ENCODE peak calls at places on chromosomes 5 and 9, in four cellular contexts. E is nucleus accumbens, K is left cardiac atrium, W is gastrocnemius medialis. R is an unnamed sample.

GRCh38 chr5:107980923-107981748 is 310.4 kb upstream of the EFNA5 start:
- DNase-seq in K (no peak), W (no peak), E (no peak), R (no peak)

GRCh38 chr5:120314201-120314600 is 149.9 kb upstream of the PRR16 start:
- DNase-seq in K (no peak), W (no peak), E (no peak), R (no peak)

GRCh38 chr9:121736147-121736721 is 84.8 kb downstream of the DAB2IP start:
- DNase-seq in W (peak), E (no peak), K (peak), R (peak)

GRCh38 chr5:174668349-174668748 is 56.0 kb upstream of the MSX2 start:
- DNase-seq in W (no peak), E (no peak), K (no peak), R (no peak)

GRCh38 chr9:97535771-97536170 is 34.3 kb downstream of the TMOD1 start:
- DNase-seq in E (no peak), K (no peak), W (peak), R (no peak)

GRCh38 chr5:88657166-88657565 is 225.8 kb downstream of the MEF2C start:
- DNase-seq in K (no peak), W (no peak), E (no peak), R (no peak)

GRCh38 chr9:70479880-70480291 is 65.4 kb upstream of the KLF9 start:
- DNase-seq in W (peak), E (no peak), K (peak), R (no peak)

GRCh38 chr9:95373069-95373681 is 55.7 kb upstream of the FANCC start:
- DNase-seq in W (no peak), E (no peak), K (no peak), R (no peak)

GRCh38 chr5:31809037-31809910 is 170.3 kb downstream of the PDZD2 start:
- DNase-seq in E (peak), K (peak), W (peak), R (peak)

GRCh38 chr9:1460143-1460769 is 410.1 kb downstream of the DMRT2 start:
- DNase-seq in E (peak), K (no peak), W (no peak), R (no peak)

GRCh38 chr9:95185931-95186330 is 131.6 kb downstream of the FANCC start:
- DNase-seq in W (no peak), K (no peak), E (no peak), R (no peak)

GRCh38 chr9:114288233-114289051 is 34.5 kb upstream of the ORM1 start:
- DNase-seq in W (peak), E (no peak), K (peak), R (peak)

GRCh38 chr9:91836515-91836914 is 113.5 kb downstream of the ROR2 start:
- DNase-seq in E (no peak), W (no peak), K (peak), R (no peak)

GRCh38 chr5:143182901-143183820 is 220.3 kb downstream of the NR3C1 start:
- DNase-seq in K (peak), W (peak), E (no peak), R (peak)

GRCh38 chr9:98007251-98007928 is 24.2 kb downstream of the ANP32B start:
- DNase-seq in K (no peak), E (no peak), W (no peak), R (no peak)

GRCh38 chr5:175842947-175843793 is 28.2 kb upstream of the CPLX2 start:
- DNase-seq in K (no peak), W (no peak), E (no peak), R (no peak)

GRCh38 chr5:1185652-1186350 is 15.6 kb upstream of the SLC6A19 start:
- DNase-seq in K (peak), E (no peak), W (no peak), R (peak)

GRCh38 chr5:43231977-43232376 is 40.0 kb downstream of the NIM1K start:
- DNase-seq in K (no peak), W (no peak), E (no peak), R (no peak)

GRCh38 chr5:126369995-126370731 is 53.0 kb upstream of the GRAMD2B start:
- DNase-seq in E (no peak), K (no peak), W (no peak), R (no peak)

GRCh38 chr9:121447341-121447834 is 52.3 kb downstream of the GGTA1 start:
- DNase-seq in K (no peak), W (no peak), E (no peak), R (no peak)

GRCh38 chr9:116837038-116837998 is 150.2 kb downstream of the TRIM32 start:
- DNase-seq in K (no peak), E (no peak), W (no peak), R (no peak)

GRCh38 chr9:95181226-95181818 is 136.2 kb downstream of the FANCC start:
- DNase-seq in K (no peak), W (no peak), E (no peak), R (no peak)

GRCh38 chr9:78783743-78784142 is 486.8 kb downstream of the PSAT1 start:
- DNase-seq in K (no peak), E (no peak), W (no peak), R (no peak)

GRCh38 chr5:8615142-8615858 is 746.4 kb downstream of the MTRR start:
- DNase-seq in W (no peak), E (no peak), K (no peak), R (no peak)

GRCh38 chr9:88313364-88314220 is 74.7 kb upstream of the SPIN1 start:
- DNase-seq in W (no peak), E (peak), K (no peak), R (no peak)

GRCh38 chr5:54821445-54822330 is 163.7 kb downstream of the ESM1 start:
- DNase-seq in K (no peak), W (no peak), E (no peak), R (no peak)

GRCh38 chr9:4228606-4229005 is 71.3 kb downstream of the GLIS3 start:
- DNase-seq in E (no peak), K (no peak), W (no peak), R (no peak)

GRCh38 chr5:143200781-143201398 is 202.6 kb downstream of the NR3C1 start:
- DNase-seq in W (peak), K (peak), E (no peak), R (no peak)

GRCh38 chr5:15249152-15249551 is 250.8 kb upstream of the FBXL7 start:
- DNase-seq in E (no peak), W (no peak), K (no peak), R (no peak)

GRCh38 chr5:178644826-178645545 is 18.1 kb upstream of the CLK4 start:
- DNase-seq in E (no peak), K (no peak), W (no peak), R (no peak)

GRCh38 chr5:15266265-15266664 is 233.7 kb upstream of the FBXL7 start:
- DNase-seq in K (no peak), W (no peak), E (no peak), R (no peak)

GRCh38 chr9:1353291-1353690 is 303.1 kb downstream of the DMRT2 start:
- DNase-seq in K (no peak), W (no peak), E (no peak), R (no peak)

GRCh38 chr5:84693256-84693655 is 308.6 kb upstream of the EDIL3 start:
- DNase-seq in E (no peak), K (no peak), W (no peak), R (no peak)

GRCh38 chr9:89440548-89440947 is 57.4 kb downstream of the SEMA4D start:
- DNase-seq in K (peak), E (no peak), W (peak), R (no peak)

GRCh38 chr9:131483319-131484050 is 19.2 kb upstream of the POMT1 start:
- DNase-seq in K (peak), E (no peak), W (peak), R (no peak)

GRCh38 chr5:50751064-50751657 is 84.7 kb downstream of the PARP8 start:
- DNase-seq in W (no peak), K (no peak), E (no peak), R (no peak)

GRCh38 chr5:171131499-171131898 is 177.5 kb upstream of the TLX3 start:
- DNase-seq in K (no peak), E (no peak), W (no peak), R (no peak)

GRCh38 chr9:69218166-69218565 is 44.1 kb downstream of the TJP2 start:
- DNase-seq in K (no peak), E (peak), W (no peak), R (no peak)

GRCh38 chr5:34048143-34048542 is 5.1 kb upstream of the C1QTNF3 start:
- DNase-seq in E (no peak), K (no peak), W (no peak), R (no peak)

GRCh38 chr5:2259494-2260107 is 376.9 kb upstream of the IRX4 start:
- DNase-seq in E (no peak), K (no peak), W (no peak), R (no peak)

R was measured in pancreas.